ENCODE peak calls at places on chromosomes 1 and 21, in eight cellular contexts. One of them, this sample, is unnamed.

GRCh38 chr1:237740831-237741230 is 149.9 kb downstream of the ZP4 start:
- DNase-seq in esophagus squamous epithelium: no peak
- DNase-seq in AG09309: no peak
- DNase-seq in NT2/D1: no peak
- DNase-seq in CD4-positive, alpha-beta memory T cell: no peak
- DNase-seq in fibroblast of villous mesenchyme: no peak
- DNase-seq in ascending aorta: no peak
- DNase-seq in WERI-Rb-1: no peak
- DNase-seq in this sample: no peak

GRCh38 chr1:30422251-30422650 is 301.1 kb downstream of the MATN1 start:
- DNase-seq in ascending aorta: peak
- DNase-seq in NT2/D1: no peak
- DNase-seq in esophagus squamous epithelium: no peak
- DNase-seq in fibroblast of villous mesenchyme: no peak
- DNase-seq in AG09309: no peak
- DNase-seq in WERI-Rb-1: no peak
- DNase-seq in CD4-positive, alpha-beta memory T cell: no peak
- DNase-seq in this sample: peak

GRCh38 chr1:60008500-60008899 is 65.1 kb downstream of the C1orf87 start:
- DNase-seq in fibroblast of villous mesenchyme: no peak
- DNase-seq in CD4-positive, alpha-beta memory T cell: no peak
- DNase-seq in WERI-Rb-1: no peak
- DNase-seq in NT2/D1: no peak
- DNase-seq in esophagus squamous epithelium: no peak
- DNase-seq in AG09309: no peak
- DNase-seq in ascending aorta: no peak
- DNase-seq in this sample: no peak

GRCh38 chr1:46816930-46817329 is 18.1 kb downstream of the CYP4B1 start:
- DNase-seq in CD4-positive, alpha-beta memory T cell: no peak
- DNase-seq in WERI-Rb-1: no peak
- DNase-seq in AG09309: no peak
- DNase-seq in ascending aorta: no peak
- DNase-seq in fibroblast of villous mesenchyme: no peak
- DNase-seq in NT2/D1: no peak
- DNase-seq in esophagus squamous epithelium: no peak
- DNase-seq in this sample: no peak

GRCh38 chr1:110152133-110152785 is 2.0 kb downstream of the SLC6A17 start:
- DNase-seq in CD4-positive, alpha-beta memory T cell: no peak
- DNase-seq in NT2/D1: no peak
- DNase-seq in ascending aorta: no peak
- DNase-seq in WERI-Rb-1: no peak
- DNase-seq in fibroblast of villous mesenchyme: no peak
- DNase-seq in AG09309: no peak
- DNase-seq in esophagus squamous epithelium: no peak
- DNase-seq in this sample: no peak

GRCh38 chr1:76824106-76824505 is 43.2 kb upstream of the ST6GALNAC5 start:
- DNase-seq in ascending aorta: no peak
- DNase-seq in WERI-Rb-1: no peak
- DNase-seq in esophagus squamous epithelium: no peak
- DNase-seq in NT2/D1: no peak
- DNase-seq in fibroblast of villous mesenchyme: no peak
- DNase-seq in CD4-positive, alpha-beta memory T cell: no peak
- DNase-seq in AG09309: no peak
- DNase-seq in this sample: no peak

GRCh38 chr21:17794631-17795030 is 24.5 kb downstream of the C21orf91 start:
- DNase-seq in CD4-positive, alpha-beta memory T cell: no peak
- DNase-seq in fibroblast of villous mesenchyme: no peak
- DNase-seq in WERI-Rb-1: no peak
- DNase-seq in ascending aorta: no peak
- DNase-seq in esophagus squamous epithelium: no peak
- DNase-seq in AG09309: no peak
- DNase-seq in NT2/D1: no peak
- DNase-seq in this sample: no peak

GRCh38 chr1:14994841-14995437 is 158.6 kb upstream of the TMEM51 start:
- DNase-seq in WERI-Rb-1: no peak
- DNase-seq in esophagus squamous epithelium: no peak
- DNase-seq in AG09309: no peak
- DNase-seq in NT2/D1: no peak
- DNase-seq in fibroblast of villous mesenchyme: no peak
- DNase-seq in ascending aorta: no peak
- DNase-seq in CD4-positive, alpha-beta memory T cell: no peak
- DNase-seq in this sample: no peak

GRCh38 chr1:179583869-179584268 is 7.8 kb upstream of the TDRD5 start:
- DNase-seq in ascending aorta: no peak
- DNase-seq in NT2/D1: peak
- DNase-seq in WERI-Rb-1: no peak
- DNase-seq in esophagus squamous epithelium: no peak
- DNase-seq in AG09309: no peak
- DNase-seq in fibroblast of villous mesenchyme: no peak
- DNase-seq in CD4-positive, alpha-beta memory T cell: no peak
- DNase-seq in this sample: no peak

GRCh38 chr1:64073705-64074104 is 129.7 kb upstream of the UBE2U start:
- DNase-seq in esophagus squamous epithelium: no peak
- DNase-seq in WERI-Rb-1: peak
- DNase-seq in ascending aorta: no peak
- DNase-seq in AG09309: no peak
- DNase-seq in NT2/D1: peak
- DNase-seq in fibroblast of villous mesenchyme: no peak
- DNase-seq in CD4-positive, alpha-beta memory T cell: no peak
- DNase-seq in this sample: no peak

GRCh38 chr21:36859744-36860501 is 106.5 kb downstream of the HLCS start:
- DNase-seq in WERI-Rb-1: peak
- DNase-seq in NT2/D1: peak
- DNase-seq in fibroblast of villous mesenchyme: peak
- DNase-seq in esophagus squamous epithelium: no peak
- DNase-seq in AG09309: no peak
- DNase-seq in ascending aorta: peak
- DNase-seq in CD4-positive, alpha-beta memory T cell: no peak
- DNase-seq in this sample: no peak

GRCh38 chr1:153525088-153525713 is 10.6 kb downstream of the S100A6 start:
- DNase-seq in AG09309: no peak
- DNase-seq in esophagus squamous epithelium: no peak
- DNase-seq in CD4-positive, alpha-beta memory T cell: no peak
- DNase-seq in ascending aorta: no peak
- DNase-seq in WERI-Rb-1: peak
- DNase-seq in NT2/D1: no peak
- DNase-seq in fibroblast of villous mesenchyme: peak
- DNase-seq in this sample: no peak

GRCh38 chr1:117810553-117810952 is 118.9 kb downstream of the GDAP2 start:
- DNase-seq in ascending aorta: no peak
- DNase-seq in CD4-positive, alpha-beta memory T cell: no peak
- DNase-seq in AG09309: peak
- DNase-seq in NT2/D1: no peak
- DNase-seq in fibroblast of villous mesenchyme: peak
- DNase-seq in WERI-Rb-1: no peak
- DNase-seq in esophagus squamous epithelium: no peak
- DNase-seq in this sample: no peak

GRCh38 chr21:41947596-41948403 is 6.0 kb downstream of the C2CD2 start:
- DNase-seq in esophagus squamous epithelium: no peak
- DNase-seq in ascending aorta: peak
- DNase-seq in NT2/D1: no peak
- DNase-seq in fibroblast of villous mesenchyme: no peak
- DNase-seq in WERI-Rb-1: peak
- DNase-seq in AG09309: no peak
- DNase-seq in CD4-positive, alpha-beta memory T cell: no peak
- DNase-seq in this sample: no peak

GRCh38 chr1:111286912-111287311 is 3.7 kb upstream of the CHIA start:
- DNase-seq in fibroblast of villous mesenchyme: no peak
- DNase-seq in AG09309: no peak
- DNase-seq in ascending aorta: no peak
- DNase-seq in NT2/D1: no peak
- DNase-seq in CD4-positive, alpha-beta memory T cell: no peak
- DNase-seq in esophagus squamous epithelium: no peak
- DNase-seq in WERI-Rb-1: no peak
- DNase-seq in this sample: no peak

GRCh38 chr1:24294757-24295371 is 24.3 kb upstream of the GRHL3 start:
- DNase-seq in fibroblast of villous mesenchyme: peak
- DNase-seq in AG09309: peak
- DNase-seq in esophagus squamous epithelium: no peak
- DNase-seq in NT2/D1: no peak
- DNase-seq in WERI-Rb-1: no peak
- DNase-seq in CD4-positive, alpha-beta memory T cell: no peak
- DNase-seq in ascending aorta: peak
- DNase-seq in this sample: peak

GRCh38 chr1:168414914-168415313 is 128.9 kb downstream of the XCL2 start:
- DNase-seq in fibroblast of villous mesenchyme: no peak
- DNase-seq in CD4-positive, alpha-beta memory T cell: no peak
- DNase-seq in WERI-Rb-1: no peak
- DNase-seq in AG09309: no peak
- DNase-seq in ascending aorta: no peak
- DNase-seq in NT2/D1: no peak
- DNase-seq in esophagus squamous epithelium: no peak
- DNase-seq in this sample: peak

DNA sequence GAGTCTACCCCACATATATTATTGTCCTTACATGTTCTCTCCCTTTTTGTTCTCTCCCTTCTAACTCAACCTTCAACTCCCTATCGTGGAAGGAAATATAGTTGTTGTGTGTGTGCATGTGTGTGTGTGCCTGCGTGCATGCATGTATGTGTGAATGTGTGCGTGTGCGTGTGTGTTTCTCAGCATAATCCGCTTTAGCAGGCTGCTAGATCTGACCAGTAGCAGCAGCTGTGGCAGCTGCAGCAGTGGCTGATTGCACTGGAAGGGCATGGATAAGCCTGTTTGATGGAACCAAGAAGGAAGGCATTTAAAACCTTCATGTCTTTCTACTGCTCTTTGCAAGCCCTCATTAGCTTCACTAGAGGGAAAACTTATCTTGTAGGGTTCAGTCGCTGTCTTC is 65.6 kb upstream of the IRF2BP2 start:
- DNase-seq in esophagus squamous epithelium: no peak
- DNase-seq in NT2/D1: no peak
- DNase-seq in AG09309: no peak
- DNase-seq in ascending aorta: no peak
- DNase-seq in fibroblast of villous mesenchyme: no peak
- DNase-seq in WERI-Rb-1: peak
- DNase-seq in CD4-positive, alpha-beta memory T cell: no peak
- DNase-seq in this sample: no peak
- H3K4me3 ChIP-seq in esophagus squamous epithelium: peak
- H3K4me3 ChIP-seq in NT2/D1: no peak
- H3K4me3 ChIP-seq in AG09309: no peak
- H3K4me3 ChIP-seq in ascending aorta: no peak
- H3K4me3 ChIP-seq in fibroblast of villous mesenchyme: peak
- H3K4me3 ChIP-seq in WERI-Rb-1: peak
- H3K4me3 ChIP-seq in CD4-positive, alpha-beta memory T cell: no peak
- H3K4me3 ChIP-seq in this sample: no peak

GRCh38 chr1:38028671-38029070 is 16.1 kb downstream of the UTP11 start:
- DNase-seq in CD4-positive, alpha-beta memory T cell: no peak
- DNase-seq in fibroblast of villous mesenchyme: no peak
- DNase-seq in WERI-Rb-1: peak
- DNase-seq in AG09309: no peak
- DNase-seq in NT2/D1: no peak
- DNase-seq in esophagus squamous epithelium: no peak
- DNase-seq in ascending aorta: no peak
- DNase-seq in this sample: no peak

GRCh38 chr1:38027201-38028104 is 14.9 kb downstream of the UTP11 start:
- DNase-seq in ascending aorta: no peak
- DNase-seq in NT2/D1: no peak
- DNase-seq in esophagus squamous epithelium: no peak
- DNase-seq in CD4-positive, alpha-beta memory T cell: no peak
- DNase-seq in WERI-Rb-1: no peak
- DNase-seq in fibroblast of villous mesenchyme: no peak
- DNase-seq in AG09309: no peak
- DNase-seq in this sample: no peak

GRCh38 chr1:38026592-38027200 is 14.2 kb downstream of the UTP11 start:
- DNase-seq in fibroblast of villous mesenchyme: peak
- DNase-seq in CD4-positive, alpha-beta memory T cell: no peak
- DNase-seq in esophagus squamous epithelium: no peak
- DNase-seq in ascending aorta: no peak
- DNase-seq in NT2/D1: no peak
- DNase-seq in AG09309: no peak
- DNase-seq in WERI-Rb-1: peak
- DNase-seq in this sample: no peak

GRCh38 chr1:38029081-38029681 is 16.6 kb downstream of the UTP11 start:
- DNase-seq in AG09309: no peak
- DNase-seq in CD4-positive, alpha-beta memory T cell: no peak
- DNase-seq in esophagus squamous epithelium: no peak
- DNase-seq in ascending aorta: no peak
- DNase-seq in NT2/D1: peak
- DNase-seq in WERI-Rb-1: peak
- DNase-seq in fibroblast of villous mesenchyme: no peak
- DNase-seq in this sample: no peak

GRCh38 chr1:38028105-38028591 is 15.6 kb downstream of the UTP11 start:
- DNase-seq in fibroblast of villous mesenchyme: no peak
- DNase-seq in ascending aorta: no peak
- DNase-seq in AG09309: no peak
- DNase-seq in NT2/D1: no peak
- DNase-seq in WERI-Rb-1: peak
- DNase-seq in CD4-positive, alpha-beta memory T cell: no peak
- DNase-seq in esophagus squamous epithelium: no peak
- DNase-seq in this sample: no peak
- H3K4me3 ChIP-seq in fibroblast of villous mesenchyme: no peak
- H3K4me3 ChIP-seq in ascending aorta: no peak
- H3K4me3 ChIP-seq in AG09309: no peak
- H3K4me3 ChIP-seq in NT2/D1: no peak
- H3K4me3 ChIP-seq in WERI-Rb-1: no peak
- H3K4me3 ChIP-seq in CD4-positive, alpha-beta memory T cell: no peak
- H3K4me3 ChIP-seq in esophagus squamous epithelium: peak
- H3K4me3 ChIP-seq in this sample: no peak

GRCh38 chr1:37478890-37479254 is 4.5 kb downstream of the ZC3H12A start:
- DNase-seq in WERI-Rb-1: no peak
- DNase-seq in AG09309: no peak
- DNase-seq in ascending aorta: no peak
- DNase-seq in fibroblast of villous mesenchyme: peak
- DNase-seq in esophagus squamous epithelium: no peak
- DNase-seq in CD4-positive, alpha-beta memory T cell: peak
- DNase-seq in NT2/D1: no peak
- DNase-seq in this sample: no peak

GRCh38 chr1:37480581-37481288 is 6.4 kb downstream of the ZC3H12A start:
- DNase-seq in fibroblast of villous mesenchyme: no peak
- DNase-seq in CD4-positive, alpha-beta memory T cell: no peak
- DNase-seq in NT2/D1: no peak
- DNase-seq in ascending aorta: no peak
- DNase-seq in esophagus squamous epithelium: no peak
- DNase-seq in WERI-Rb-1: no peak
- DNase-seq in AG09309: no peak
- DNase-seq in this sample: no peak

GRCh38 chr1:37480125-37480466 is 5.7 kb downstream of the ZC3H12A start:
- DNase-seq in ascending aorta: no peak
- DNase-seq in esophagus squamous epithelium: no peak
- DNase-seq in NT2/D1: no peak
- DNase-seq in CD4-positive, alpha-beta memory T cell: no peak
- DNase-seq in fibroblast of villous mesenchyme: no peak
- DNase-seq in AG09309: no peak
- DNase-seq in WERI-Rb-1: no peak
- DNase-seq in this sample: peak

GRCh38 chr1:37478451-37478871 is 4.1 kb downstream of the ZC3H12A start:
- DNase-seq in WERI-Rb-1: no peak
- DNase-seq in AG09309: peak
- DNase-seq in ascending aorta: no peak
- DNase-seq in esophagus squamous epithelium: no peak
- DNase-seq in fibroblast of villous mesenchyme: no peak
- DNase-seq in CD4-positive, alpha-beta memory T cell: peak
- DNase-seq in NT2/D1: no peak
- DNase-seq in this sample: no peak

GRCh38 chr1:37479255-37480124 is 5.1 kb downstream of the ZC3H12A start:
- DNase-seq in fibroblast of villous mesenchyme: peak
- DNase-seq in AG09309: peak
- DNase-seq in CD4-positive, alpha-beta memory T cell: peak
- DNase-seq in NT2/D1: no peak
- DNase-seq in ascending aorta: peak
- DNase-seq in WERI-Rb-1: peak
- DNase-seq in esophagus squamous epithelium: peak
- DNase-seq in this sample: no peak
- H3K4me3 ChIP-seq in fibroblast of villous mesenchyme: peak
- H3K4me3 ChIP-seq in AG09309: peak
- H3K4me3 ChIP-seq in CD4-positive, alpha-beta memory T cell: peak
- H3K4me3 ChIP-seq in NT2/D1: no peak
- H3K4me3 ChIP-seq in ascending aorta: peak
- H3K4me3 ChIP-seq in WERI-Rb-1: peak
- H3K4me3 ChIP-seq in esophagus squamous epithelium: peak
- H3K4me3 ChIP-seq in this sample: peak

GRCh38 chr1:93005252-93005598 is 44.0 kb upstream of the DIPK1A start:
- DNase-seq in ascending aorta: no peak
- DNase-seq in fibroblast of villous mesenchyme: no peak
- DNase-seq in AG09309: no peak
- DNase-seq in CD4-positive, alpha-beta memory T cell: no peak
- DNase-seq in esophagus squamous epithelium: no peak
- DNase-seq in NT2/D1: no peak
- DNase-seq in WERI-Rb-1: no peak
- DNase-seq in this sample: no peak
- H3K4me3 ChIP-seq in ascending aorta: no peak
- H3K4me3 ChIP-seq in fibroblast of villous mesenchyme: no peak
- H3K4me3 ChIP-seq in AG09309: no peak
- H3K4me3 ChIP-seq in CD4-positive, alpha-beta memory T cell: no peak
- H3K4me3 ChIP-seq in esophagus squamous epithelium: no peak
- H3K4me3 ChIP-seq in NT2/D1: no peak
- H3K4me3 ChIP-seq in WERI-Rb-1: no peak
- H3K4me3 ChIP-seq in this sample: no peak

This sample was measured in vagina.